ENCODE peak calls at places on chromosomes 1 and 21, in ten cellular contexts. Y is fibroblast of pulmonary artery; R is GM13977; T is GM23248; K is HEK293T; I is psoas muscle; C is stimulated activated CD4-positive, alpha-beta T cell treated with anti-CD3 and anti-CD28 coated beads, Interleukin-4, amount 100 ng/mL, for 4 hours; B is activated T-helper 1 cell treated with anti-CD3 and anti-CD28 coated beads, Interleukin-12 subunit alpha, Interleukin-12 subunit beta, Interleukin-2, Interleukin-4 antibody, amounts not matched to agents 30 ng/mL and 10 ng/mL and 1 ng/mL, durations not matched to agents 14 hours and 24 hours and 36 hours; X is GM12878; W is T-helper 1 cell. L is an unnamed sample.

GRCh38 chr1:28437924-28438699 is 67.7 kb upstream of the RCC1 start:
- DNase-seq in Y (peak; percentile 97), R (no peak), T (peak; percentile 98), K (peak; percentile 61), I (peak; percentile 89), C (no peak), B (peak; percentile 5), X (no peak), W (no peak), L (peak; percentile 97)

GRCh38 chr1:206112600-206113301 is 4.4 kb downstream of the AVPR1B start:
- DNase-seq in Y (no peak), R (no peak), T (no peak), K (no peak), I (no peak), C (no peak), B (no peak), X (no peak), W (no peak), L (peak; percentile 45)

GRCh38 chr1:222224576-222224975 is 323.3 kb downstream of the HHIPL2 start:
- DNase-seq in Y (peak; percentile 6), R (no peak), T (peak; percentile 33), K (no peak), I (no peak), C (no peak), B (no peak), X (no peak), W (no peak), L (peak; percentile 46)

GRCh38 chr1:157580179-157580827 is 17.6 kb downstream of the FCRL4 start:
- DNase-seq in Y (peak; percentile 70), R (peak; percentile 43), T (peak; percentile 44), K (peak; percentile 64), I (no peak), C (no peak), B (peak; percentile 2), X (peak; percentile 53), W (no peak), L (peak; percentile 75)

GRCh38 chr1:10074855-10075418 is 42.2 kb downstream of the UBE4B start:
- DNase-seq in Y (peak; percentile 34), R (no peak), T (no peak), K (no peak), I (no peak), C (no peak), B (no peak), X (no peak), W (no peak), L (no peak)

GRCh38 chr1:39205102-39205780 is 746 bp downstream of the MACF1 start:
- DNase-seq in Y (peak; percentile 77), R (peak; percentile 39), T (peak; percentile 88), K (no peak), I (peak; percentile 58), C (peak; percentile 55), B (peak; percentile 62), X (no peak), W (no peak), L (peak; percentile 68)

GRCh38 chr1:40980453-40981121 is 1.1 kb downstream of the CTPS1 start:
- DNase-seq in Y (no peak), R (peak; percentile 50), T (peak; percentile 46), K (peak; percentile 22), I (no peak), C (peak; percentile 45), B (peak; percentile 42), X (no peak), W (peak; percentile 34), L (peak; percentile 84)

GRCh38 chr21:46114963-46115362 is 17.1 kb downstream of the COL6A2 start:
- DNase-seq in Y (no peak), R (no peak), T (no peak), K (no peak), I (peak; percentile 42), C (no peak), B (no peak), X (no peak), W (no peak), L (no peak)

GRCh38 chr1:112743174-112744018 is 28.3 kb upstream of the PPM1J start:
- DNase-seq in Y (no peak), R (no peak), T (peak; percentile 80), K (no peak), I (no peak), C (no peak), B (no peak), X (no peak), W (no peak), L (no peak)

GRCh38 chr1:30527511-30528140 is 195.8 kb downstream of the MATN1 start:
- DNase-seq in Y (no peak), R (no peak), T (peak; percentile 24), K (no peak), I (peak; percentile 78), C (no peak), B (no peak), X (no peak), W (no peak), L (peak; percentile 78)

GRCh38 chr1:46772571-46772970 is 26.3 kb upstream of the CYP4B1 start:
- DNase-seq in Y (no peak), R (no peak), T (no peak), K (no peak), I (peak; percentile 61), C (no peak), B (no peak), X (no peak), W (no peak), L (no peak)

GRCh38 chr1:48627467-48627866 is 149.2 kb downstream of the BEND5 start:
- DNase-seq in Y (no peak), R (no peak), T (no peak), K (no peak), I (no peak), C (no peak), B (no peak), X (no peak), W (no peak), L (no peak)

GRCh38 chr1:36154765-36155559 is 998 bp upstream of the MAP7D1 start:
- DNase-seq in Y (no peak), R (no peak), T (peak; percentile 43), K (no peak), I (peak; percentile 76), C (no peak), B (no peak), X (no peak), W (no peak), L (no peak)

GRCh38 chr1:185861630-185862029 is 127.4 kb downstream of the HMCN1 start:
- DNase-seq in Y (peak; percentile 66), R (no peak), T (peak; percentile 35), K (no peak), I (no peak), C (no peak), B (no peak), X (no peak), W (no peak), L (peak; percentile 3)

GRCh38 chr1:204331847-204332487 is 27.8 kb downstream of the PLEKHA6 start:
- DNase-seq in Y (no peak), R (no peak), T (no peak), K (no peak), I (no peak), C (no peak), B (no peak), X (no peak), W (no peak), L (peak; percentile 67)

GRCh38 chr1:98870959-98871903 is 133.4 kb downstream of the PLPPR5 start:
- DNase-seq in Y (peak; percentile 1), R (peak; percentile 39), T (no peak), K (no peak), I (no peak), C (no peak), B (peak; percentile 52), X (peak; percentile 73), W (peak; percentile 50), L (peak; percentile 37)

GRCh38 chr1:55816456-55816794 is 601.3 kb upstream of the USP24 start:
- DNase-seq in Y (peak; percentile 46), R (no peak), T (no peak), K (no peak), I (no peak), C (no peak), B (no peak), X (peak; percentile 15), W (no peak), L (peak; percentile 12)

GRCh38 chr1:171403396-171403795 is 81.9 kb upstream of the PRRC2C start:
- DNase-seq in Y (peak; percentile 12), R (no peak), T (peak; percentile 19), K (no peak), I (no peak), C (no peak), B (no peak), X (no peak), W (no peak), L (peak; percentile 17)

GRCh38 chr1:173474097-173474779 is 2.9 kb upstream of the PRDX6 start:
- DNase-seq in Y (peak; percentile 19), R (no peak), T (peak; percentile 55), K (no peak), I (no peak), C (no peak), B (no peak), X (no peak), W (no peak), L (no peak)

GRCh38 chr1:95168638-95169411 is 51.7 kb downstream of the TLCD4 start:
- DNase-seq in Y (no peak), R (no peak), T (no peak), K (no peak), I (no peak), C (no peak), B (no peak), X (no peak), W (no peak), L (peak; percentile 24)

GRCh38 chr1:233479026-233479890 is 134.6 kb upstream of the KCNK1 start:
- DNase-seq in Y (no peak), R (no peak), T (no peak), K (no peak), I (no peak), C (no peak), B (no peak), X (no peak), W (no peak), L (no peak)

GRCh38 chr1:113396585-113396984 is 6.3 kb downstream of the MAGI3 start:
- DNase-seq in Y (peak; percentile 64), R (no peak), T (peak; percentile 90), K (no peak), I (no peak), C (no peak), B (no peak), X (no peak), W (no peak), L (peak; percentile 84)

GRCh38 chr1:160018900-160019299 is 12.9 kb downstream of the PIGM start:
- DNase-seq in Y (peak; percentile 38), R (no peak), T (peak; percentile 82), K (no peak), I (no peak), C (no peak), B (no peak), X (no peak), W (no peak), L (peak; percentile 33)

GRCh38 chr1:203913045-203913444 is 51.6 kb downstream of the SNRPE start:
- DNase-seq in Y (no peak), R (no peak), T (no peak), K (no peak), I (no peak), C (no peak), B (no peak), X (no peak), W (no peak), L (no peak)

GRCh38 chr1:234899041-234899787 is 229.4 kb downstream of the TOMM20 start:
- DNase-seq in Y (peak; percentile 48), R (no peak), T (peak; percentile 38), K (no peak), I (no peak), C (no peak), B (no peak), X (no peak), W (no peak), L (peak; percentile 83)

GRCh38 chr1:236142358-236143103 is at the start of gene GPR137B:
- DNase-seq in Y (peak; percentile 49), R (peak; percentile 95), T (peak; percentile 82), K (peak; percentile 72), I (peak; percentile 61), C (peak; percentile 56), B (peak; percentile 39), X (no peak), W (peak; percentile 36), L (peak; percentile 64)

GRCh38 chr1:33342041-33342723 is 21.3 kb upstream of the A3GALT2 start:
- DNase-seq in Y (peak; percentile 98), R (no peak), T (peak; percentile 93), K (no peak), I (peak; percentile 91), C (no peak), B (no peak), X (peak; percentile 33), W (no peak), L (peak; percentile 98)

GRCh38 chr1:47944561-47944960 is 52.6 kb downstream of the TRABD2B start:
- DNase-seq in Y (peak; percentile 38), R (no peak), T (no peak), K (no peak), I (no peak), C (no peak), B (no peak), X (no peak), W (no peak), L (no peak)